ENCODE peak calls at places on chromosomes 4 and X, in four cellular contexts. W is SK-MEL-5; X is stimulated activated CD8-positive, alpha-beta memory T cell treated with anti-CD3 and anti-CD28 coated beads, Interleukin-15, amount 100 ng/mL, for 4 hours; Q is kidney tubule cell. L is an unnamed sample.

GRCh38 chr4:91485415-91485814 is 818.4 kb upstream of the GRID2 start:
- DNase-seq in X (no peak), W (no peak), Q (no peak), L (no peak)

GRCh38 chr4:117284736-117285135 is 199.4 kb upstream of the TRAM1L1 start:
- DNase-seq in W (peak), X (no peak), Q (no peak), L (no peak)

GRCh38 chr4:73707918-73708577 is 32.3 kb upstream of the CXCL8 start:
- DNase-seq in Q (peak), W (peak), X (no peak), L (no peak)

GRCh38 chrX:113512700-113513395 is 672.2 kb upstream of the AMOT start:
- DNase-seq in W (no peak), X (no peak), Q (peak), L (no peak)

GRCh38 chr4:38669233-38669632 is 5.2 kb downstream of the KLF3 start:
- DNase-seq in X (no peak), Q (no peak), W (no peak), L (no peak)

GRCh38 chrX:76148011-76148665 is 24.7 kb upstream of the PBDC1 start:
- DNase-seq in Q (peak), X (no peak), W (no peak), L (no peak)

GRCh38 chr4:153488006-153488718 is 22.0 kb downstream of the TMEM131L start:
- DNase-seq in Q (no peak), W (no peak), X (peak), L (peak)

GRCh38 chr4:105710012-105710600 is 1.5 kb downstream of the GSTCD start:
- DNase-seq in X (no peak), W (no peak), Q (no peak), L (no peak)

L was measured in osteocyte.